ENCODE peak calls at places on chromosomes 2 and 18, in six cellular contexts. R, N, D, H, B and Y are unnamed samples.

GRCh38 chr2:172038604-172039003 is 38.9 kb downstream of the METAP1D start:
- DNase-seq in R (no peak), N (peak; percentile 95), D (no peak), H (no peak), B (no peak), Y (no peak)

GRCh38 chr2:163897799-163898198 is 162.0 kb upstream of the FIGN start:
- DNase-seq in R (no peak), N (no peak), D (no peak), H (no peak), B (no peak), Y (no peak)

GRCh38 chr2:8543412-8544167 is 138.3 kb upstream of the ID2 start:
- DNase-seq in R (no peak), N (peak; percentile 94), D (peak; percentile 57), H (no peak), B (no peak), Y (peak; percentile 24)

GRCh38 chr2:26778507-26778906 is 7.3 kb upstream of the CENPA start:
- DNase-seq in R (no peak), N (no peak), D (no peak), H (no peak), B (no peak), Y (no peak)

GRCh38 chr2:109256921-109257320 is 127.9 kb downstream of the SH3RF3 start:
- DNase-seq in R (no peak), N (peak; percentile 62), D (no peak), H (no peak), B (no peak), Y (no peak)

GRCh38 chr2:27527182-27527581 is 30.5 kb downstream of the GCKR start:
- DNase-seq in R (no peak), N (peak; percentile 41), D (no peak), H (no peak), B (no peak), Y (no peak)

GRCh38 chr2:20396356-20397000 is 45.8 kb upstream of the PUM2 start:
- DNase-seq in R (no peak), N (no peak), D (no peak), H (no peak), B (no peak), Y (no peak)

GRCh38 chr18:46260016-46260878 is 156.1 kb downstream of the HAUS1 start:
- DNase-seq in R (no peak), N (peak; percentile 78), D (no peak), H (no peak), B (no peak), Y (no peak)

GRCh38 chr2:95328386-95329125 is 31.4 kb downstream of the KCNIP3 start:
- DNase-seq in R (no peak), N (peak; percentile 55), D (no peak), H (no peak), B (no peak), Y (no peak)

GRCh38 chr2:85266424-85267041 is 61.3 kb downstream of the TGOLN2 start:
- DNase-seq in R (peak; percentile 69), N (peak; percentile 68), D (peak; percentile 65), H (peak; percentile 64), B (no peak), Y (peak; percentile 44)

GRCh38 chr18:78528437-78529228 is 451.0 kb upstream of the SALL3 start:
- DNase-seq in R (no peak), N (no peak), D (no peak), H (no peak), B (peak; percentile 56), Y (no peak)

GRCh38 chr2:128197059-128197458 is 106.1 kb downstream of the UGGT1 start:
- DNase-seq in R (no peak), N (no peak), D (no peak), H (no peak), B (no peak), Y (no peak)

GRCh38 chr2:134670955-134671354 is 47.8 kb downstream of the TMEM163 start:
- DNase-seq in R (no peak), N (no peak), D (no peak), H (no peak), B (peak; percentile 57), Y (no peak)

GRCh38 chr18:56748698-56749268 is 97.6 kb downstream of the WDR7 start:
- DNase-seq in R (peak; percentile 8), N (peak; percentile 61), D (no peak), H (no peak), B (peak; percentile 35), Y (no peak)

GRCh38 chr2:23707096-23707495 is 219.8 kb downstream of the ATAD2B start:
- DNase-seq in R (no peak), N (no peak), D (no peak), H (no peak), B (no peak), Y (no peak)

GRCh38 chr2:205580591-205580990 is 101.7 kb upstream of the NRP2 start:
- DNase-seq in R (no peak), N (peak; percentile 73), D (no peak), H (no peak), B (no peak), Y (no peak)

GRCh38 chr18:13564579-13564978 is 161.8 kb downstream of the FAM210A start:
- DNase-seq in R (no peak), N (no peak), D (no peak), H (no peak), B (peak; percentile 3), Y (no peak)

GRCh38 chr2:105712166-105712915 is 32.4 kb upstream of the NCK2 start:
- DNase-seq in R (no peak), N (peak; percentile 15), D (no peak), H (no peak), B (no peak), Y (no peak)